ENCODE peak calls at places on chromosomes 6 and 20, in four cellular contexts. One of them, this sample, is unnamed.

GRCh38 chr6:27562027-27562410 is 89.1 kb upstream of the ZNF184 start:
- DNase-seq in K562: peak
- DNase-seq in SK-N-SH: no peak
- DNase-seq in H1: no peak
- DNase-seq in this sample: no peak

GRCh38 chr6:147390909-147391536 is 117.5 kb upstream of the SAMD5 start:
- DNase-seq in K562: peak
- DNase-seq in SK-N-SH: no peak
- DNase-seq in H1: no peak
- DNase-seq in this sample: peak

GRCh38 chr6:110491644-110492317 is 15.4 kb upstream of the SLC22A16 start:
- DNase-seq in K562: peak
- DNase-seq in SK-N-SH: no peak
- DNase-seq in H1: no peak
- DNase-seq in this sample: no peak

GRCh38 chr6:53811082-53811481 is 16.3 kb downstream of the LRRC1 start:
- DNase-seq in K562: no peak
- DNase-seq in SK-N-SH: no peak
- DNase-seq in H1: no peak
- DNase-seq in this sample: peak

GRCh38 chr6:113860165-113860955 is 3.2 kb downstream of the MARCKS start:
- DNase-seq in K562: no peak
- DNase-seq in SK-N-SH: peak
- DNase-seq in H1: no peak
- DNase-seq in this sample: no peak

GRCh38 chr6:45900808-45901752 is 114.6 kb downstream of the CLIC5 start:
- DNase-seq in K562: no peak
- DNase-seq in SK-N-SH: no peak
- DNase-seq in H1: peak
- DNase-seq in this sample: no peak

GRCh38 chr6:34610819-34611477 is 54.8 kb upstream of the SPDEF start:
- DNase-seq in K562: peak
- DNase-seq in SK-N-SH: no peak
- DNase-seq in H1: no peak
- DNase-seq in this sample: no peak

GRCh38 chr6:37535701-37536461 is 36.2 kb upstream of the CCDC167 start:
- DNase-seq in K562: peak
- DNase-seq in SK-N-SH: peak
- DNase-seq in H1: peak
- DNase-seq in this sample: no peak

GRCh38 chr20:59014680-59015389 is 4.4 kb upstream of the TUBB1 start:
- DNase-seq in K562: peak
- DNase-seq in SK-N-SH: no peak
- DNase-seq in H1: peak
- DNase-seq in this sample: no peak

GRCh38 chr6:152094992-152095592 is 287.6 kb downstream of the ESR1 start:
- DNase-seq in K562: peak
- DNase-seq in SK-N-SH: no peak
- DNase-seq in H1: no peak
- DNase-seq in this sample: no peak

GRCh38 chr20:14384820-14385740 is 47.7 kb upstream of the FLRT3 start:
- DNase-seq in K562: no peak
- DNase-seq in SK-N-SH: no peak
- DNase-seq in H1: no peak
- DNase-seq in this sample: no peak

GRCh38 chr6:134195985-134196384 is 121.9 kb downstream of the SGK1 start:
- DNase-seq in K562: no peak
- DNase-seq in SK-N-SH: no peak
- DNase-seq in H1: no peak
- DNase-seq in this sample: no peak

GRCh38 chr6:13012977-13013680 is 296.6 kb downstream of the PHACTR1 start:
- DNase-seq in K562: no peak
- DNase-seq in SK-N-SH: no peak
- DNase-seq in H1: peak
- DNase-seq in this sample: no peak

GRCh38 chr6:36671687-36672375 is 6.7 kb upstream of the CDKN1A start:
- DNase-seq in K562: no peak
- DNase-seq in SK-N-SH: no peak
- DNase-seq in H1: no peak
- DNase-seq in this sample: no peak

GRCh38 chr6:32609731-32610640 is 20.3 kb upstream of the HLA-DRB1 start:
- DNase-seq in K562: peak
- DNase-seq in SK-N-SH: peak
- DNase-seq in H1: peak
- DNase-seq in this sample: peak

GRCh38 chr6:118325220-118325860 is 222.8 kb upstream of the PLN start:
- DNase-seq in K562: peak
- DNase-seq in SK-N-SH: no peak
- DNase-seq in H1: no peak
- DNase-seq in this sample: no peak

GRCh38 chr6:21946298-21946783 is 350.5 kb downstream of the PRL start:
- DNase-seq in K562: no peak
- DNase-seq in SK-N-SH: no peak
- DNase-seq in H1: no peak
- DNase-seq in this sample: no peak

GRCh38 chr6:32946893-32947292 is 6.0 kb downstream of the HLA-DMA start:
- DNase-seq in K562: no peak
- DNase-seq in SK-N-SH: no peak
- DNase-seq in H1: no peak
- DNase-seq in this sample: no peak

GRCh38 chr6:70151616-70152015 is 151.3 kb downstream of the COL9A1 start:
- DNase-seq in K562: no peak
- DNase-seq in SK-N-SH: no peak
- DNase-seq in H1: no peak
- DNase-seq in this sample: no peak

GRCh38 chr6:4809999-4810918 is 34.1 kb downstream of the CDYL start:
- DNase-seq in K562: no peak
- DNase-seq in SK-N-SH: no peak
- DNase-seq in H1: no peak
- DNase-seq in this sample: peak

GRCh38 chr20:57392130-57392445 is 892 bp downstream of the RBM38 start:
- DNase-seq in K562: peak
- DNase-seq in SK-N-SH: no peak
- DNase-seq in H1: no peak
- DNase-seq in this sample: no peak

GRCh38 chr6:13687917-13688351 is 23.7 kb downstream of the RANBP9 start:
- DNase-seq in K562: no peak
- DNase-seq in SK-N-SH: no peak
- DNase-seq in H1: no peak
- DNase-seq in this sample: no peak

GRCh38 chr20:51586005-51586440 is 43.5 kb upstream of the NFATC2 start:
- DNase-seq in K562: no peak
- DNase-seq in SK-N-SH: no peak
- DNase-seq in H1: no peak
- DNase-seq in this sample: no peak

GRCh38 chr6:37665309-37665708 is 32.4 kb downstream of the MDGA1 start:
- DNase-seq in K562: peak
- DNase-seq in SK-N-SH: no peak
- DNase-seq in H1: no peak
- DNase-seq in this sample: no peak

GRCh38 chr20:52565614-52566013 is 374.0 kb upstream of the ZFP64 start:
- DNase-seq in K562: no peak
- DNase-seq in SK-N-SH: no peak
- DNase-seq in H1: no peak
- DNase-seq in this sample: no peak

GRCh38 chr20:32167552-32167951 is 40.0 kb downstream of the PLAGL2 start:
- DNase-seq in K562: no peak
- DNase-seq in SK-N-SH: no peak
- DNase-seq in H1: no peak
- DNase-seq in this sample: no peak

GRCh38 chr20:44609511-44610312 is 27.3 kb downstream of the PKIG start:
- DNase-seq in K562: peak
- DNase-seq in SK-N-SH: peak
- DNase-seq in H1: peak
- DNase-seq in this sample: peak

GRCh38 chr20:44613575-44613974 is 31.2 kb downstream of the PKIG start:
- DNase-seq in K562: no peak
- DNase-seq in SK-N-SH: no peak
- DNase-seq in H1: no peak
- DNase-seq in this sample: no peak

GRCh38 chr20:44606725-44607441 is 24.5 kb downstream of the PKIG start:
- DNase-seq in K562: no peak
- DNase-seq in SK-N-SH: no peak
- DNase-seq in H1: no peak
- DNase-seq in this sample: no peak

GRCh38 chr20:44609006-44609510 is 26.7 kb downstream of the PKIG start:
- DNase-seq in K562: no peak
- DNase-seq in SK-N-SH: peak
- DNase-seq in H1: no peak
- DNase-seq in this sample: no peak

GRCh38 chr20:44610313-44610965 is 28.1 kb downstream of the PKIG start:
- DNase-seq in K562: no peak
- DNase-seq in SK-N-SH: no peak
- DNase-seq in H1: no peak
- DNase-seq in this sample: no peak
- TF ChIP-seq JUND in K562: no peak
- TF ChIP-seq JUND in SK-N-SH: no peak
- TF ChIP-seq JUND in H1: no peak
- TF ChIP-seq JUND in this sample: no peak

GRCh38 chr6:83062225-83062624 is 3.4 kb downstream of the UBE3D start:
- DNase-seq in K562: no peak
- DNase-seq in SK-N-SH: no peak
- DNase-seq in H1: no peak
- DNase-seq in this sample: no peak
- TF ChIP-seq JUND in K562: no peak
- TF ChIP-seq JUND in SK-N-SH: no peak
- TF ChIP-seq JUND in H1: no peak
- TF ChIP-seq JUND in this sample: no peak

DNA sequence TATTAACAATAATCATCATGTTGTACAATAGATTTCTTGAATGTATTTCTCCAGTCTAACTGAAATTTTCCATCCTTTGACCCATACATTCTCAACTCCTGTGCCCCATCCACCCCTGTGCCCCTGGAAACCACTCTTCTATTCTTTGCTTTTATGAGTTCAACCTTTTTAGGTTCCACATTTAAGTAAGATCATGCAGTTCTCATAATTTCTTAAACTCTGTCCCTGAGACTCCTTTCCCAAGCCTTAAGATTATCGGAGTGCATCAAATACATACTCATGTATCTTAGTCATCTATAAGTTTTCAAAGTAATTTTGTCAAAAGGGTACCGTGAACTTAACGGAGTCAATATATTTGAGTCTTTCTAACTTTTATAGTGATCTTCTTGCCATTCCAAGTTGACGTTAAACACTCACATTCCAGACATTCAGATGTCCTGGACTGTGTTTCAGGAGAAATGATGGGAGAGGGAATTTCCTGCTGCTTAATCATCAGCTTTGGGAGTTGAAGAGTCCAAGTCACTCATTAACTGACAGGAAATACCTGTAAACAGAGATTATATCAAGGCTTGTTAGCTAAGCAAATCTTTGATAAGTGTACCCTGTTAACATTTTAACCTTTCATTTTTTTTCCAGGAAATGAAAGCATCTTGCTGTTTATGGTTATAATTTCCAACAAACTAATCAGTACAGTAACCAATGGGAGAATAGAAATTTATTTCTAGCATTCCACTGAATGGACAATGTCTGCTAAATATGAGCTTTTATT is 73.3 kb downstream of the ADGRG6 start:
- DNase-seq in K562: no peak
- DNase-seq in SK-N-SH: no peak
- DNase-seq in H1: no peak
- DNase-seq in this sample: no peak
- TF ChIP-seq JUND in K562: no peak
- TF ChIP-seq JUND in SK-N-SH: peak
- TF ChIP-seq JUND in H1: no peak
- TF ChIP-seq JUND in this sample: no peak

DNA sequence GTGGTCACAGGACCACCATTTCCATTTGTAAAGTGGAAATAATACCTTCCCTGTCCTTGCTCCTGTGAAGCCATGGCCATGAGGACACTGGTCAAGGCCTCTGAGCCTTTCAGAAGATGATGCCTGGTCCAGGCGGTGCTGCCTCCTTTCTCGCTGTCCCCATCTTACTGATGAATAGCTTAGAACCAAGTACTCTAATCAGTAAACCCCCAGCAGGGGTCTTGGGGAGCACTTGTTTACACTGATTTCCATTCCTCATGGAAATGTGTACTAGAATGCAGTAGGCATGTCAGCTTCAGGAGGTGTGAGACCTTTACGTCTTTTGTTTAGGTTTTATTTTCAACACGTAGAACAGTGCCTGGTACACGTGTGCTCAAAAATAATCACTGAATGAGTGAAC is 75.1 kb downstream of the DZANK1 start:
- DNase-seq in K562: no peak
- DNase-seq in SK-N-SH: no peak
- DNase-seq in H1: no peak
- DNase-seq in this sample: no peak
- TF ChIP-seq JUND in K562: no peak
- TF ChIP-seq JUND in SK-N-SH: no peak
- TF ChIP-seq JUND in H1: no peak
- TF ChIP-seq JUND in this sample: no peak

GRCh38 chr20:46575394-46575793 is 24.9 kb upstream of the OCSTAMP start:
- DNase-seq in K562: no peak
- DNase-seq in SK-N-SH: no peak
- DNase-seq in H1: no peak
- DNase-seq in this sample: no peak
- TF ChIP-seq JUND in K562: no peak
- TF ChIP-seq JUND in SK-N-SH: no peak
- TF ChIP-seq JUND in H1: no peak
- TF ChIP-seq JUND in this sample: no peak